ENCODE peak calls at places on chromosomes 4 and X, in five cellular contexts. X is heart right ventricle, Z is ascending aorta, I is upper lobe of right lung, D is sigmoid colon. L is an unnamed sample. For H3K9me3, the result is how much of the 10 kb centered on the place peaks cover.

GRCh38 chrX:71650333-71650969 is 16.9 kb upstream of the LOC101059915 start:
- DNase-seq in Z (no peak), X (no peak), D (no peak), I (no peak), L (no peak)

GRCh38 chr4:117699595-117699994 is 334.7 kb upstream of the NDST3 start:
- DNase-seq in D (no peak), X (no peak), Z (no peak), I (no peak), L (no peak)

GRCh38 chr4:41080964-41081363 is 133.4 kb downstream of the APBB2 start:
- DNase-seq in Z (no peak), X (no peak), I (no peak), D (no peak), L (no peak)

GRCh38 chrX:48468693-48469691 is 1.1 kb downstream of the SLC38A5 start:
- DNase-seq in Z (no peak), X (no peak), I (no peak), D (peak), L (no peak)

GRCh38 chrX:65528705-65529340 is 5.8 kb downstream of the LAS1L start:
- DNase-seq in D (no peak), I (no peak), Z (no peak), X (peak), L (no peak)

GRCh38 chrX:44946771-44947170 is 73.8 kb downstream of the KDM6A start:
- DNase-seq in Z (no peak), X (no peak), D (no peak), I (no peak), L (no peak)

GRCh38 chrX:71098302-71098701 is 2.7 kb downstream of the FOXO4 start:
- DNase-seq in D (peak), X (peak), Z (peak), I (peak), L (peak)

GRCh38 chr4:156633846-156634245 is 337.8 kb downstream of the PDGFC start:
- DNase-seq in X (no peak), I (no peak), D (no peak), Z (no peak), L (no peak)

GRCh38 chrX:130179579-130180215 is 7.9 kb downstream of the RAB33A start:
- DNase-seq in D (no peak), X (no peak), I (no peak), Z (no peak), L (no peak)

GRCh38 chr4:177461606-177462005 is 19.4 kb upstream of the AGA start:
- DNase-seq in I (no peak), D (no peak), X (no peak), Z (no peak), L (no peak)

GRCh38 chr4:149638073-149638472 is 177.6 kb downstream of the IQCM start:
- DNase-seq in I (no peak), Z (no peak), X (no peak), D (no peak), L (no peak)

GRCh38 chr4:167775374-167775773 is 317.0 kb upstream of the ANXA10 start:
- DNase-seq in Z (no peak), I (no peak), X (no peak), D (no peak), L (no peak)

GRCh38 chr4:3315566-3315965 is 22.7 kb downstream of the RGS12 start:
- DNase-seq in D (no peak), Z (no peak), I (peak), X (no peak), L (no peak)

GRCh38 chrX:23844502-23845138 is 61.6 kb downstream of the SAT1 start:
- DNase-seq in Z (no peak), D (no peak), I (no peak), X (no peak), L (no peak)

GRCh38 chr4:138259801-138260200 is 17.7 kb upstream of the SLC7A11 start:
- DNase-seq in Z (no peak), D (no peak), I (no peak), X (no peak), L (no peak)

GRCh38 chr4:3703343-3703676 is 62.9 kb upstream of the ADRA2C start:
- DNase-seq in X (no peak), D (no peak), I (no peak), Z (no peak), L (peak)

GRCh38 chr4:84159767-84160166 is 339.3 kb downstream of the NKX6-1 start:
- DNase-seq in I (no peak), Z (no peak), D (no peak), X (no peak), L (no peak)

DNA sequence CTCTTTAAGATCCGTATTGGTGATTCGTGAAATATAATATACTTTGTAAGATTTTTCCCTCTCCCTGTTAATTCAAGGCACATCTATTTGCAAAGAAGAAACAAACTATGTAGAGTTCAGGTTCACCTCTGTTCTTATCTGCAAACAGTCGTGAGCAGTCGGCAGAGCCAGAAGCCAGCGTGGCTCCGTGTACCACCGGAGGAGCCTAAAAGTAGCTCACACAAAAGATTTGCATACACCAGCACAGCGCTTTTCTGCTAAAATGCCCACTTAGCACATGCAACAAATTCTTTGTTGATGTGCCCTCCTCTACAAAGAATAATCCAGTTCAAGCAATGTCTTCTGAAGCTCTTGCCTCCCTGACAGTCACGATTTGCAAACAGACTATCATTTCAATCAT is 416.0 kb upstream of the TENM3 start:
- DNase-seq in D (no peak), I (no peak), Z (no peak), X (no peak), L (no peak)
- H3K4me3 ChIP-seq in D (no peak), I (no peak), Z (no peak), X (no peak), L (no peak)

DNA sequence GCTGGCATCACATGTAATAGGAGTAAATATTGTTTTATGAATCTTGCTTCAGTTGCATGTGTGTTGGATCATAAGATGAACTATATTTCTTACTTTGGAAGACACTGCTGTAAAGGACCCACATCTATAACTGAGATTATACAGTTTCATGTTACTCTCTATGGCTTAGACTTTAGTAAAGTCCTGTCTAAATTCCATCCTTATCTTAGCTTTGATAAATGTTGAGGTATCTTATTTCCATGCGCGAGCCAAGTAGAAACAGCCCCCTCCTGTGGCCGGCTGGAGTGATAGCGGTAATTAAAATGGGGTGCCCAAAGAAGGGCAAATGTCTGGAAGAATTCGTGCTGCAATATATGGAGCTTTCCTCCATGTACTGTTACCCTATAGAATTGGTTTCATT is 43.0 kb downstream of the CCDC158 start:
- DNase-seq in Z (no peak), I (peak), X (no peak), D (no peak), L (peak)
- TF ChIP-seq CTCF in Z (peak), I (peak), X (peak), D (peak), L (peak)

GRCh38 chr4:160717848-160718247 is 1446.0 kb downstream of the FSTL5 start:
- DNase-seq in X (no peak), I (no peak), D (no peak), Z (no peak), L (no peak)
- H3K9me3 ChIP-seq in X (under half), I (under half), D (under half), Z (under half), L (under half)

GRCh38 chrX:46582325-46582724 is 8.8 kb downstream of the CHST7 start:
- DNase-seq in I (no peak), Z (no peak), D (no peak), X (no peak), L (no peak)
- H3K4me3 ChIP-seq in I (no peak), Z (no peak), D (no peak), X (no peak), L (no peak)

GRCh38 chrX:133745361-133745760 is 240.0 kb downstream of the GPC3 start:
- DNase-seq in X (no peak), D (no peak), I (no peak), Z (no peak), L (no peak)
- TF ChIP-seq CTCF in X (no peak), D (no peak), I (no peak), Z (no peak), L (no peak)